ENCODE peak calls at places on chromosomes 5 and 9, in four cellular contexts. A is RKO, B is non-pigmented ciliary epithelial cell, H is MCF 10A. V is an unnamed sample.

GRCh38 chr5:149581192-149581861 is at the start of gene ARHGEF37:
- DNase-seq in A (peak), B (no peak), H (peak), V (peak)

GRCh38 chr9:16864741-16865434 is 5.6 kb downstream of the BNC2 start:
- DNase-seq in A (no peak), B (no peak), H (no peak), V (no peak)

GRCh38 chr9:109456811-109457210 is 41.3 kb downstream of the PTPN3 start:
- DNase-seq in A (no peak), B (no peak), H (no peak), V (no peak)

GRCh38 chr9:114050226-114050568 is 27.9 kb downstream of the AMBP start:
- DNase-seq in A (no peak), B (no peak), H (no peak), V (no peak)

GRCh38 chr9:129074106-129074505 is 6.8 kb upstream of the DOLPP1 start:
- DNase-seq in A (no peak), B (no peak), H (no peak), V (no peak)

GRCh38 chr5:145499483-145499882 is 335.7 kb downstream of the PRELID2 start:
- DNase-seq in A (no peak), B (no peak), H (no peak), V (no peak)

GRCh38 chr5:54772232-54773168 is 212.9 kb downstream of the ESM1 start:
- DNase-seq in A (no peak), B (no peak), H (peak), V (no peak)

GRCh38 chr9:121634800-121635261 is 16.6 kb upstream of the DAB2IP start:
- DNase-seq in A (peak), B (no peak), H (peak), V (peak)

GRCh38 chr5:133859073-133859472 is 109.4 kb downstream of the C5orf15 start:
- DNase-seq in A (no peak), B (no peak), H (no peak), V (no peak)

GRCh38 chr5:156481741-156482140 is 154.8 kb downstream of the SGCD start:
- DNase-seq in A (no peak), B (no peak), H (no peak), V (no peak)

GRCh38 chr5:157306690-157307089 is 40.8 kb downstream of the CYFIP2 start:
- DNase-seq in A (no peak), B (no peak), H (no peak), V (no peak)

GRCh38 chr5:459562-460412 is 16.8 kb downstream of the EXOC3 start:
- DNase-seq in A (no peak), B (no peak), H (no peak), V (no peak)

GRCh38 chr5:37090781-37091180 is 158.4 kb downstream of the CPLANE1 start:
- DNase-seq in A (no peak), B (no peak), H (no peak), V (no peak)

GRCh38 chr5:180176191-180176590 is 32.8 kb downstream of the RASGEF1C start:
- DNase-seq in A (no peak), B (no peak), H (no peak), V (no peak)